ENCODE peak calls at places on chromosomes 2 and 18, in six cellular contexts. G is brain microvascular endothelial cell, T is RWPE1, W is GM12865, C is uterus, F is cardiac muscle cell. N is an unnamed sample.

GRCh38 chr2:86274918-86275275 is 62.5 kb downstream of the REEP1 start:
- DNase-seq in G (no peak), T (no peak), W (peak), C (no peak), F (peak), N (peak)

GRCh38 chr2:12807907-12808810 is 91.4 kb downstream of the TRIB2 start:
- DNase-seq in G (no peak), T (no peak), W (no peak), C (no peak), F (peak), N (no peak)

GRCh38 chr2:50872543-50872942 is 159.4 kb downstream of the NRXN1 start:
- DNase-seq in G (no peak), T (no peak), W (no peak), C (no peak), F (no peak), N (no peak)

GRCh38 chr18:58325521-58325908 is 281.5 kb downstream of the NEDD4L start:
- DNase-seq in G (no peak), T (no peak), W (no peak), C (no peak), F (no peak), N (no peak)

GRCh38 chr18:76620326-76620813 is 125.3 kb upstream of the ZNF516 start:
- DNase-seq in G (peak), T (no peak), W (peak), C (peak), F (peak), N (peak)

GRCh38 chr2:128381001-128381938 is 62.6 kb upstream of the HS6ST1 start:
- DNase-seq in G (no peak), T (no peak), W (no peak), C (peak), F (peak), N (no peak)

GRCh38 chr2:63124209-63124608 is 73.6 kb downstream of the OTX1 start:
- DNase-seq in G (no peak), T (peak), W (peak), C (no peak), F (no peak), N (peak)

GRCh38 chr2:71864085-71864484 is 283.6 kb downstream of the CYP26B1 start:
- DNase-seq in G (no peak), T (no peak), W (no peak), C (peak), F (no peak), N (no peak)

GRCh38 chr18:65124633-65125032 is 626.2 kb upstream of the CDH7 start:
- DNase-seq in G (no peak), T (no peak), W (no peak), C (no peak), F (no peak), N (no peak)

GRCh38 chr18:62324917-62325805 is at the start of gene TNFRSF11A:
- DNase-seq in G (no peak), T (peak), W (peak), C (no peak), F (no peak), N (peak)

GRCh38 chr2:135997380-135997779 is 12.0 kb upstream of the DARS1 start:
- DNase-seq in G (no peak), T (no peak), W (peak), C (no peak), F (no peak), N (no peak)
- TF ChIP-seq CTCF in G (peak), T (no peak), W (no peak), C (no peak), F (no peak), N (no peak)

GRCh38 chr2:84942166-84942565 is 28.8 kb upstream of the KCMF1 start:
- DNase-seq in G (no peak), T (no peak), W (no peak), C (no peak), F (no peak), N (no peak)

GRCh38 chr2:84940088-84940470 is 30.9 kb upstream of the KCMF1 start:
- DNase-seq in G (no peak), T (no peak), W (peak), C (no peak), F (no peak), N (no peak)

GRCh38 chr2:84938194-84938879 is 32.6 kb upstream of the KCMF1 start:
- DNase-seq in G (no peak), T (no peak), W (peak), C (no peak), F (no peak), N (no peak)

GRCh38 chr2:84940836-84941412 is 30.0 kb upstream of the KCMF1 start:
- DNase-seq in G (no peak), T (no peak), W (no peak), C (no peak), F (no peak), N (no peak)

DNA sequence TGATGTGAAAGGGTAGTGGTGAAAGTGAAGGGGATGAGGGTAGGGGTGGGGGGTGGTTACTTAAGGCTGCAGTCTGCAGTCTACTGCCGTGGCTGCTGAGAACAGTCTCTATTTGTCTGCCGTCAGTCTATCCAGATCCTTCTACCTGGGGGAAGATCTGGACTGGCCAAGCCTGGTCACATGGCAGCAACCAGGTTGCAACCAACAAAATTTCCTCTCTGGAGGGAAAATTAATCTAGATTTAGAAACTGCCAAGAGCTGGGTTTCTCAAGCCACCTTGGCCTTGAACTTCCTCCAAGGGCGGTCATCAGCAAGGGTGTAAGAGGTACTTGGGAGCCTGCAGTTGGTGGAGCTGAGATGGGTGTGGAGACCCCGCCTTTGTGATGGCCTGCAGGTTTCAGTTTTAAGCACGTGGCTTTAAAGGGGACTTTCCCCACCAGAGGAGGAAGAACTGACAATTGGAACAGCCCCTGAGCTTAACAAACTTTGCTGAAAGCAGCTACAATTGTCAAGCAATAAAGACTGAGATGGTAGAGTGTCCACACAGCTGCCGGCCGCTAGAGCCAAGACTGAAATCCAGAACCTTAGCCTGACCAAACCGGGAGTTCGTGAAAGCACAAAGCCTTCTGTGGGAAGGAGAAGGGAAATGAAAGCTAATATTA is 31.4 kb upstream of the KCMF1 start:
- DNase-seq in G (no peak), T (no peak), W (peak), C (no peak), F (no peak), N (no peak)
- TF ChIP-seq CTCF in G (no peak), T (no peak), W (no peak), C (no peak), F (no peak), N (no peak)

GRCh38 chr2:170822885-170823799 is 6.5 kb downstream of the GAD1 start:
- DNase-seq in G (no peak), T (no peak), W (no peak), C (no peak), F (no peak), N (no peak)

GRCh38 chr2:170823800-170824153 is 7.1 kb downstream of the GAD1 start:
- DNase-seq in G (no peak), T (no peak), W (no peak), C (no peak), F (no peak), N (no peak)

GRCh38 chr2:170820647-170821630 is 4.3 kb downstream of the GAD1 start:
- DNase-seq in G (no peak), T (no peak), W (peak), C (no peak), F (no peak), N (no peak)

GRCh38 chr2:170821631-170822291 is 5.1 kb downstream of the GAD1 start:
- DNase-seq in G (no peak), T (no peak), W (no peak), C (no peak), F (no peak), N (no peak)

GRCh38 chr2:170822292-170822884 is 5.7 kb downstream of the GAD1 start:
- DNase-seq in G (no peak), T (no peak), W (no peak), C (no peak), F (no peak), N (no peak)
- TF ChIP-seq CTCF in G (peak), T (no peak), W (peak), C (peak), F (peak), N (no peak)

GRCh38 chr18:36761186-36761698 is 67.6 kb downstream of the TPGS2 start:
- DNase-seq in G (no peak), T (no peak), W (no peak), C (no peak), F (no peak), N (no peak)
- TF ChIP-seq CTCF in G (peak), T (no peak), W (no peak), C (no peak), F (peak), N (no peak)

DNA sequence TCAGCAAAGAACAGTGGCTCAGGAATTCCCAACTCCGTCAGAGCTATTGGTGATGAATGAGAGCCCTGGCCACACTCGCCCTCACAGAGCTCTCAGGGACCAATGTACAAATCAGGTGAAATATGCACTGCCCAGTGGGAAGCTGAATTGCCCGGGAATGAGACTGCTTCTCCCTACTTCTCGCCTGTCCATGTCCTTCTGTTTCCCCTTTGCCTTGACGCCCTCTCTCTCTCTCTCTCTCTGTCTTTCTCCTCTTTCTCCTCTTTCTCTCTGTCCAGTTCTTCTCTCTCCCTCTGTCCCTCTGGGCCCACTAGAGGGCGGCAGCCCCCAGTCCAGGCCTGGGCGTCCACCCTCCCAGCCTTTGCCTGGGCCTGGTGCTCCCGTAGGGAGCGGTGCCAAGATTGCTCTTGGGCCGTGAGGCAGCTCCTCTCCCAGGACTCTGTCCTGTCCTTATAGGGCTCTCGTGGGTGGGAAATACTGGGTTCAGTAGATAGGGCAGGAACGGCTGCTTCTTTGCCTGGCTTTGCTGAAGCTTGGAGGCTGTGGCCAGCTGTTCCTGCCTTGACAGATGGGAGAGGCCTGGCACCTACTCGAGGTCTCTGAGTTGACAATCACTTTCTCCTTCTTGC is 28.4 kb upstream of the PUM2 start:
- DNase-seq in G (peak), T (peak), W (no peak), C (peak), F (peak), N (peak)
- TF ChIP-seq CTCF in G (peak), T (peak), W (peak), C (peak), F (peak), N (peak)

DNA sequence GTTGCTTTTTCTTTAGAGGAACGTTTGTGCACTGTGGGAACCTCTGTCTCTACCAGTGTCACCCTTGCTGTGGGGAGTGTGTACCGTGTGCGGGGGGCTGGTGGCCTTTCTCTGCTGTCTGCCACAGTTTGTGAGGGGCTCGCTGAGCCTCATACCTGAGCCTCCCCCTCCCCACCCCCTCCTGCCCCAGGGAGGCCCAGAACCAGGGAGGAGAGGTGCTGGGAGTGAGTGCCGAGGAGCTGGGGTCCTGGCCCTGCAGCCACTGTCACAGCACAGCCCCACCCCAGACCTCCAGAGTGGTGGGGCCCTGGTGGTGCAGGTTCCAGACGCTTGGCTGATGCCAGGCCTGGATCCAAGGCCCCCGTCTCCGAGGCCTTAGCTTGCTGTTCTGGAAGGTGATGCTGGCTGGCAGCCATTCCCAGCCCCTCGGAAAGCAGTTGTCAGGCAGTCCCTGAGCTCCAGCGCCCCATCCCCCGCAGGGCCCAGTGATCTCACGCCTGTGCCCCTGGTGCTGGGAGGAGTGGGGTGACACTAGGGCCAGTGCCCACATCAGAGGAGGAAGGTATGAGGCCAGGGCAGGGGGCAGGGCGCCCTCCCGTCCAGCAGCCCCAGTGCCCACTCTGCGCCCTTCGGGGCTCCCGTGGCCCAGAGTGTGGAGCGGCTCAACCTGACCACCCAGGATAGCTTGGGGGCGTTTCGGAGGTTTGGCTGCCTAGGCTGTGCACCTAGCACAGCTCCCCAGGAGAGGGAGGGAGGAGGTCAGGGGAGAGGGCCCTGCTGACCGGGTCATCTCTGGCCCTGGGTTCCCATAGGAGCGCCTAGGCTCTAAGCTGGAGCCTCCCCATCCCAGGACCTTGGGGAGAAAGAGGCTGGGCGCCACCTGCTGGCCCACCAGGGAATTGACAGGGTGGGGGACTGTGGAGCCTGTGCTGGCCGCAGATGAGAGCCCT is 53.0 kb upstream of the ALPP start:
- DNase-seq in G (peak), T (no peak), W (peak), C (peak), F (peak), N (peak)
- TF ChIP-seq CTCF in G (peak), T (peak), W (peak), C (peak), F (peak), N (peak)

DNA sequence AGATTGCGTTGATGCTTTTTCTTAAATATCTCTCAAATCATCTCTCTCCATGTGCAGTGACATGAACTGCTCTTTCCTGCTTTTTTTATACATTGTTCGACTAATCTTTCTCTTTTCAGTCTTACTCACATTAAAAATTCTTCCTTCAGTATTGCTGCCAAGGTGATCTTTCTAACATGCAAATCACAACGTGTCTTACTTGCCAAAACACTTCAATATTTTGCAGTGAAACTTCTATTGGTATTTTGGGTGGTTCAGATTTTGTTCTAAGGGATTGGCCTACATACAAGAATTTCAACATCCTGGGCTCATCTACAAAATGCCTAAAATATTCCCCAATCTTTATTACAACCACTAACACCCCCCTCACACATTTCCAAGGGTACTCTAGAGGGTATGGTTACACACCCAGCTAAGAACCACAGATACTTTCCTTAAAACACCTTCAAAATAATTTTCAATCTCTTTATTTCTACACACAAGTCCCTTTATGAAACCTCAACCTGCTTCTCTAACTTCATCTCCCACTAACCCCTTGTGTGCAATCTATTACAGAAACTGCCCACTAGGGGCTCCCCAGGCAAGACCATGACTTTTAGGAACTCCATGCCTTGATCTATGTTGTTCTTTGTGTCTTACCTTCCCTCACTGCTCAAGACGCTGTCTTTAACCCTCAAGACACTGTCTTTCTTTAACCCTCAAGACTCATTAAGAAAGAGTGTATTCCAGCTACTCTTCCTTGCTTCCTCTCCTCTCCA is 50.9 kb downstream of the COL3A1 start:
- DNase-seq in G (no peak), T (no peak), W (peak), C (no peak), F (peak), N (peak)
- TF ChIP-seq CTCF in G (peak), T (peak), W (peak), C (peak), F (peak), N (peak)

GRCh38 chr2:207469953-207470699 is 59.6 kb upstream of the CREB1 start:
- DNase-seq in G (no peak), T (no peak), W (no peak), C (no peak), F (no peak), N (no peak)
- TF ChIP-seq CTCF in G (no peak), T (no peak), W (no peak), C (no peak), F (no peak), N (no peak)

GRCh38 chr2:39513641-39514094 is 76.6 kb upstream of the MAP4K3 start:
- DNase-seq in G (peak), T (peak), W (peak), C (peak), F (peak), N (peak)
- TF ChIP-seq CTCF in G (peak), T (peak), W (peak), C (peak), F (peak), N (peak)

GRCh38 chr2:105595536-105595935 is 149.2 kb upstream of the NCK2 start:
- DNase-seq in G (no peak), T (peak), W (no peak), C (no peak), F (no peak), N (peak)
- TF ChIP-seq CTCF in G (peak), T (no peak), W (no peak), C (no peak), F (no peak), N (peak)

N was measured in MCF 10A.